ENCODE peak calls at places on chromosome 12, in ten cellular contexts. H, E, S, K, B, P, A, D, G and J are unnamed samples.

GRCh38 chr12:123965382-123965781 is 7.2 kb downstream of the CCDC92 start:
- DNase-seq in A (no peak), P (no peak), E (no peak), B (no peak), D (no peak), H (no peak), S (no peak), K (no peak), G (no peak), J (no peak)

GRCh38 chr12:26028953-26029740 is 70.7 kb downstream of the RASSF8 start:
- DNase-seq in H (no peak), S (peak), B (no peak), P (peak), D (peak), E (peak), A (peak), G (peak), K (no peak), J (no peak)

GRCh38 chr12:1173806-1174617 is 183.0 kb downstream of the ERC1 start:
- DNase-seq in S (no peak), B (no peak), P (no peak), D (no peak), H (no peak), K (no peak), A (no peak), E (no peak), G (no peak), J (no peak)

GRCh38 chr12:90120627-90121026 is 412.0 kb upstream of the ATP2B1 start:
- DNase-seq in S (no peak), B (no peak), G (no peak), E (no peak), K (no peak), P (no peak), H (no peak), D (no peak), A (no peak), J (no peak)

GRCh38 chr12:29782821-29783772 is 645 bp downstream of the TMTC1 start:
- DNase-seq in H (no peak), A (peak), B (peak), D (no peak), S (peak), E (no peak), G (peak), K (no peak), P (no peak), J (no peak)

GRCh38 chr12:54215990-54216579 is 27.3 kb upstream of the SMUG1 start:
- DNase-seq in A (peak), D (peak), H (no peak), K (peak), B (peak), P (no peak), E (peak), G (peak), S (no peak), J (no peak)

GRCh38 chr12:59808317-59808910 is 212.6 kb downstream of the SLC16A7 start:
- DNase-seq in P (peak), H (peak), A (peak), B (no peak), S (peak), E (no peak), K (no peak), G (no peak), D (peak), J (no peak)

GRCh38 chr12:106289196-106289681 is 13.3 kb upstream of the TCP11L2 start:
- DNase-seq in H (no peak), P (no peak), A (no peak), S (no peak), E (no peak), D (no peak), G (no peak), B (no peak), K (no peak), J (no peak)

GRCh38 chr12:72511906-72512305 is 239.7 kb downstream of the TRHDE start:
- DNase-seq in S (peak), B (no peak), H (no peak), G (no peak), K (no peak), P (no peak), A (peak), D (no peak), E (no peak), J (no peak)

GRCh38 chr12:61490732-61491498 is 769.3 kb upstream of the USP15 start:
- DNase-seq in B (no peak), E (no peak), P (no peak), A (no peak), K (no peak), H (no peak), S (no peak), G (no peak), D (no peak), J (no peak)

GRCh38 chr12:76623929-76624328 is 64.4 kb upstream of the OSBPL8 start:
- DNase-seq in B (no peak), A (no peak), E (no peak), P (no peak), D (no peak), G (peak), H (no peak), S (peak), K (no peak), J (no peak)

GRCh38 chr12:1047898-1048660 is 57.1 kb downstream of the ERC1 start:
- DNase-seq in A (no peak), D (no peak), K (no peak), P (no peak), S (peak), H (no peak), B (no peak), G (no peak), E (no peak), J (no peak)

GRCh38 chr12:75478395-75478794 is 2.2 kb upstream of the GLIPR1 start:
- DNase-seq in H (no peak), B (no peak), D (peak), S (peak), K (no peak), A (no peak), G (no peak), P (peak), E (no peak), J (no peak)

GRCh38 chr12:1353451-1353850 is 240.9 kb downstream of the FBXL14 start:
- DNase-seq in A (no peak), H (no peak), P (no peak), D (no peak), S (no peak), K (no peak), E (no peak), B (no peak), G (no peak), J (no peak)